ENCODE peak calls at places on chromosome 10, in six cellular contexts. One of them, this sample, is unnamed. For H3K4me1, the result is how much of the 10 kb centered on the place peaks cover.

GRCh38 chr10:109852004-109852717 is 71.2 kb downstream of the XPNPEP1 start:
- DNase-seq in ovary: peak
- DNase-seq in aorta: peak
- DNase-seq in HepG2: peak
- DNase-seq in heart left ventricle: peak
- DNase-seq in transverse colon: peak
- DNase-seq in this sample: peak

GRCh38 chr10:86258488-86258887 is 108.1 kb downstream of the GRID1 start:
- DNase-seq in ovary: no peak
- DNase-seq in aorta: no peak
- DNase-seq in HepG2: no peak
- DNase-seq in heart left ventricle: no peak
- DNase-seq in transverse colon: no peak
- DNase-seq in this sample: no peak

GRCh38 chr10:89043052-89043451 is 52.5 kb downstream of the FAS start:
- DNase-seq in ovary: no peak
- DNase-seq in aorta: no peak
- DNase-seq in HepG2: no peak
- DNase-seq in heart left ventricle: no peak
- DNase-seq in transverse colon: no peak
- DNase-seq in this sample: no peak

GRCh38 chr10:21406595-21407218 is 118.8 kb downstream of the SKIDA1 start:
- DNase-seq in ovary: no peak
- DNase-seq in aorta: no peak
- DNase-seq in HepG2: no peak
- DNase-seq in heart left ventricle: no peak
- DNase-seq in transverse colon: no peak
- DNase-seq in this sample: no peak

GRCh38 chr10:103493362-103493871 is at the start of gene NEURL1:
- DNase-seq in ovary: peak
- DNase-seq in aorta: no peak
- DNase-seq in HepG2: no peak
- DNase-seq in heart left ventricle: no peak
- DNase-seq in transverse colon: no peak
- DNase-seq in this sample: peak

GRCh38 chr10:92087750-92088395 is 164.3 kb downstream of the BTAF1 start:
- DNase-seq in ovary: peak
- DNase-seq in aorta: peak
- DNase-seq in HepG2: peak
- DNase-seq in heart left ventricle: peak
- DNase-seq in transverse colon: peak
- DNase-seq in this sample: no peak

GRCh38 chr10:13706175-13706574 is 119.4 kb downstream of the PRPF18 start:
- DNase-seq in ovary: no peak
- DNase-seq in aorta: no peak
- DNase-seq in HepG2: no peak
- DNase-seq in heart left ventricle: no peak
- DNase-seq in transverse colon: no peak
- DNase-seq in this sample: no peak

GRCh38 chr10:68516766-68517165 is 10.6 kb downstream of the SLC25A16 start:
- DNase-seq in ovary: no peak
- DNase-seq in aorta: no peak
- DNase-seq in HepG2: no peak
- DNase-seq in heart left ventricle: no peak
- DNase-seq in transverse colon: no peak
- DNase-seq in this sample: no peak

GRCh38 chr10:132414402-132415016 is 17.5 kb downstream of the PWWP2B start:
- DNase-seq in ovary: no peak
- DNase-seq in aorta: no peak
- DNase-seq in HepG2: no peak
- DNase-seq in heart left ventricle: no peak
- DNase-seq in transverse colon: no peak
- DNase-seq in this sample: peak

GRCh38 chr10:132412316-132413192 is 15.6 kb downstream of the PWWP2B start:
- DNase-seq in ovary: no peak
- DNase-seq in aorta: peak
- DNase-seq in HepG2: no peak
- DNase-seq in heart left ventricle: no peak
- DNase-seq in transverse colon: no peak
- DNase-seq in this sample: peak

GRCh38 chr10:132415255-132415654 is 18.3 kb downstream of the PWWP2B start:
- DNase-seq in ovary: no peak
- DNase-seq in aorta: no peak
- DNase-seq in HepG2: no peak
- DNase-seq in heart left ventricle: no peak
- DNase-seq in transverse colon: no peak
- DNase-seq in this sample: no peak

GRCh38 chr10:132411561-132412253 is 14.7 kb downstream of the PWWP2B start:
- DNase-seq in ovary: peak
- DNase-seq in aorta: no peak
- DNase-seq in HepG2: no peak
- DNase-seq in heart left ventricle: no peak
- DNase-seq in transverse colon: peak
- DNase-seq in this sample: peak

GRCh38 chr10:132413226-132414205 is 16.5 kb downstream of the PWWP2B start:
- DNase-seq in ovary: no peak
- DNase-seq in aorta: no peak
- DNase-seq in HepG2: no peak
- DNase-seq in heart left ventricle: no peak
- DNase-seq in transverse colon: no peak
- DNase-seq in this sample: peak
- H3K4me1 ChIP-seq in ovary: under half
- H3K4me1 ChIP-seq in aorta: under half
- H3K4me1 ChIP-seq in HepG2: under half
- H3K4me1 ChIP-seq in heart left ventricle: under half
- H3K4me1 ChIP-seq in transverse colon: under half
- H3K4me1 ChIP-seq in this sample: half or more

DNA sequence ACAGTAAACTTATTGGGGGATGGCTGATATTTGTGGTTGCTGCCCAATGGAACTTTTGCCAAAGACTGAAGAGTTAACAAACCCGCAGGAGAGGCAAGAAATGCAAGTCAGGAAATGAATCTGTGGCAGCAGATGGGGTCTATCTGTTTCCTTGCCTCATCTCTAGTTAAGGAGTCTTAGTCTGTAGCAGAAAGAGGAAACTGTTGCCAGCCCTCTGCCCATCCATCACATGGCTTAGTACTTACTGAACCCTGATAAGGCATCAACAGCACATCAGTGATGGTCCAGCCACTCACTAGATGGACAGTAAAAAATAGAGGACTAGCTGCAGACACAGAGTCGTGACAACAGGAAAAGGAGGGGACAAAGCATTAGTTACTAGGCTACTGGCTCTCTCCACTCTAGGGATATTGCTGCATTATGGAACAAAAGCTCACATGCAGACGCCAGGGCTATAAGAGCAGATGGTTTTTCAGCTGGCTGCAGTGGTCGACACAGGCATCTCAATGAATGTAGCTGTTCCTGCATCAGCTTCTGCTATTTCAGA is 614.7 kb downstream of the PARD3 start:
- DNase-seq in ovary: no peak
- DNase-seq in aorta: no peak
- DNase-seq in HepG2: no peak
- DNase-seq in heart left ventricle: no peak
- DNase-seq in transverse colon: no peak
- DNase-seq in this sample: no peak
- H3K4me1 ChIP-seq in ovary: under half
- H3K4me1 ChIP-seq in aorta: under half
- H3K4me1 ChIP-seq in HepG2: half or more
- H3K4me1 ChIP-seq in heart left ventricle: under half
- H3K4me1 ChIP-seq in transverse colon: under half
- H3K4me1 ChIP-seq in this sample: under half

GRCh38 chr10:6170638-6171037 is 32.1 kb upstream of the PFKFB3 start:
- DNase-seq in ovary: peak
- DNase-seq in aorta: peak
- DNase-seq in HepG2: no peak
- DNase-seq in heart left ventricle: peak
- DNase-seq in transverse colon: peak
- DNase-seq in this sample: no peak

GRCh38 chr10:6171891-6172354 is 30.8 kb upstream of the PFKFB3 start:
- DNase-seq in ovary: no peak
- DNase-seq in aorta: peak
- DNase-seq in HepG2: no peak
- DNase-seq in heart left ventricle: peak
- DNase-seq in transverse colon: peak
- DNase-seq in this sample: peak

GRCh38 chr10:6175329-6176055 is 27.2 kb upstream of the PFKFB3 start:
- DNase-seq in ovary: no peak
- DNase-seq in aorta: no peak
- DNase-seq in HepG2: no peak
- DNase-seq in heart left ventricle: no peak
- DNase-seq in transverse colon: no peak
- DNase-seq in this sample: no peak

GRCh38 chr10:6174201-6174874 is 28.4 kb upstream of the PFKFB3 start:
- DNase-seq in ovary: no peak
- DNase-seq in aorta: no peak
- DNase-seq in HepG2: no peak
- DNase-seq in heart left ventricle: no peak
- DNase-seq in transverse colon: no peak
- DNase-seq in this sample: no peak

DNA sequence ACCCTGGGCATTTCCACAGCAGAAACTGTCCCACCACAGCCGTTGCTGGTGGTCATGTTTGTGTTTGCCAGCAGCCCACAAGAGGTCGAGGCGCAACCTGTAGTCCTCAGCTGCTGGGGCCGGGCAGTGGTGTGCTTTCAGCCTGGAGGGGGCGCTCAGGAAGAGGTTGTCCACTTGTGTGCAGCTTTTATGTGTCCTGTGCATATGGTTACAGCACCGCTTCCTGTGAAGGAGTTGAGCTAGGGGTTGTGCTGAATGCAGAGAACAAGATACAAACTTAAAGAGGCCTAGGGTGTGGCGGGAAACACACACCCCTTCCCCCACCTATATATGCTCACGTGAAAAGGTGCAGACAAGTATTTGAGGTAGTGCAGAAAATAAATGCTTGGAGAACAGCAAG is 29.5 kb upstream of the PFKFB3 start:
- DNase-seq in ovary: no peak
- DNase-seq in aorta: peak
- DNase-seq in HepG2: peak
- DNase-seq in heart left ventricle: no peak
- DNase-seq in transverse colon: peak
- DNase-seq in this sample: no peak
- H3K4me1 ChIP-seq in ovary: under half
- H3K4me1 ChIP-seq in aorta: under half
- H3K4me1 ChIP-seq in HepG2: under half
- H3K4me1 ChIP-seq in heart left ventricle: under half
- H3K4me1 ChIP-seq in transverse colon: under half
- H3K4me1 ChIP-seq in this sample: half or more

DNA sequence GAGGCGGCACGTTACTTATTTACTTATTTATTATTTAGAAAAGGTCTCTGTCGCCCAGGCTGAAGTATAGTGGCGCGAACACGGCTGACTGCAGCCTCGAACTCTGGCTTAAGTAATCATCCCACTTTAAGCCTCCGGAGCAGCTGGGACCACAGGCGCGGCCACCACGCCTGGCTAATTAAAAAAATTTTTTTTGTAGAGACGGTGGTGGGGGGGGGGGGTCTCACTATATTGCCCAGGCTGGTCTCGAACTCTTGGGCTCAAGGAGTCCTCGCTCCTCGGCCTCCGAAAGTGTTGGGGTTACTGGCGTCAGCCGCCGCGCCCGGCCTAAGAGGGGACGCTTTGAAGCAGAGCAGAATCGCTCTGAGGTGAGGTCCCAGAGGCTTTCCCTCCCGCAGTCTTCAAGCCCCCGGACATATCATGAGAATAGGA is 675 bp upstream of the FRAT2 start:
- DNase-seq in ovary: peak
- DNase-seq in aorta: no peak
- DNase-seq in HepG2: no peak
- DNase-seq in heart left ventricle: peak
- DNase-seq in transverse colon: peak
- DNase-seq in this sample: peak
- H3K4me1 ChIP-seq in ovary: under half
- H3K4me1 ChIP-seq in aorta: under half
- H3K4me1 ChIP-seq in HepG2: under half
- H3K4me1 ChIP-seq in heart left ventricle: under half
- H3K4me1 ChIP-seq in transverse colon: under half
- H3K4me1 ChIP-seq in this sample: under half

GRCh38 chr10:80461208-80462183 is 7.4 kb downstream of the TSPAN14 start:
- DNase-seq in ovary: peak
- DNase-seq in aorta: no peak
- DNase-seq in HepG2: no peak
- DNase-seq in heart left ventricle: no peak
- DNase-seq in transverse colon: no peak
- DNase-seq in this sample: no peak
- H3K4me1 ChIP-seq in ovary: under half
- H3K4me1 ChIP-seq in aorta: under half
- H3K4me1 ChIP-seq in HepG2: half or more
- H3K4me1 ChIP-seq in heart left ventricle: half or more
- H3K4me1 ChIP-seq in transverse colon: half or more
- H3K4me1 ChIP-seq in this sample: half or more

DNA sequence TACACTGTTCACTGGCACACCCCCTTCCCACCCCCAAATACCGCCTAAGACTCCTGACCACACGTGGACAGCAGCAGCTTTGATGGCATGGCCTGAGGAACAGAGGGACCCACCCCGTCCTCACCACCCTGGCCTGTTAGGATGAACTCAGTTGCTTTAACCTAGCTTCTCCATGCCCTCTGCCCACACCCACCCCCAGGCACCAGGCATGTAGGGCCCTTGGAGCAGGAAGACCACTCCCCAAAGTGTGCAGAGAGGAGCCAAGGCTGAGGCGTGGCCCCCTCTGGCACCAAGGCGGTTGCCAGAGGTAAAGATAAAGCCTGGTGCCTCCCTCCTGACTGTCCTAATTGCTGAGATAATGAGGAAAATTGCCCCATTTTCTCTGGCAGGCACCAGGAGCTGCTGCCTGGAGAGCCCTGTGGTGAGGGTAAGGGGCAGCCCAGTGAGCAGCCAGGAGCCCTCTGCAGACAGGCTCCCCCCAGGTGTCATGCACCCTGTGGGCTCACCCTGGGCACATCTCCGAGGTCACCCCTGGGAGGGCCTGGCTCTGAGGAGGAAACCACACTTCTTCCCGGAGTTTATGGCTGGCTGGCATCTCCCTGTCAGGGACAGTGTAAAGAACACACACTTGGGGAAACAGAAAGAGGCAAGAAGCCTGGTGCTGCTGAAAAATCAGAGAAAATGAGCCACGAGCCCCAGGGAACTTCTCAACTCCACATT is 47.7 kb downstream of the LRRC20 start:
- DNase-seq in ovary: no peak
- DNase-seq in aorta: no peak
- DNase-seq in HepG2: no peak
- DNase-seq in heart left ventricle: no peak
- DNase-seq in transverse colon: no peak
- DNase-seq in this sample: peak
- H3K4me1 ChIP-seq in ovary: under half
- H3K4me1 ChIP-seq in aorta: under half
- H3K4me1 ChIP-seq in HepG2: under half
- H3K4me1 ChIP-seq in heart left ventricle: under half
- H3K4me1 ChIP-seq in transverse colon: under half
- H3K4me1 ChIP-seq in this sample: under half

DNA sequence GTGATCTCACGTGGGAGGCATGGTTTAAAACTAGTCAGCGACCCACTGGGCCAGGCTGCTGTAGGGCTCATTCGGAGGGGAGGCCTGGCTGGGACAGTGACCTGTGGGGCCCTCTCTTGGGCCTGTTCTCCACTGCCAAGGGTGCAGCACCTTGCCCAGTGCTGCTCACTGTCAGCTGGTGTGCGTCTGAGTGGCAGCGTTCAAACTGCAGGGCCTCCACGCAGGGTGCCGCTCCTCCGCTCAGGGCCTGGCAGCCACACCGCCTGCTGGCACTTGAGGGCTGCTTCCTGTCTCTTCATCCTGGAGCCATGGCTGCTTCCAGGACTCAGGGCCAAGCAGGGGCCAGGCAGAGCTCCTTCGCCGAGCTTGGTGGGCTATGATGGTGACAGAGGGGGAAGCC is 18.3 kb downstream of the ADAMTS14 start:
- DNase-seq in ovary: no peak
- DNase-seq in aorta: no peak
- DNase-seq in HepG2: no peak
- DNase-seq in heart left ventricle: peak
- DNase-seq in transverse colon: no peak
- DNase-seq in this sample: no peak
- H3K4me1 ChIP-seq in ovary: under half
- H3K4me1 ChIP-seq in aorta: under half
- H3K4me1 ChIP-seq in HepG2: under half
- H3K4me1 ChIP-seq in heart left ventricle: under half
- H3K4me1 ChIP-seq in transverse colon: under half
- H3K4me1 ChIP-seq in this sample: under half